ENCODE peak calls at places on chromosomes 1 and 21, in nine cellular contexts. P, J, K, F, Q, D, E, X and R are unnamed samples.

GRCh38 chr1:192807221-192807967 is 1.4 kb upstream of the RGS2 start:
- DNase-seq in P (no peak), J (no peak), K (no peak), F (peak; percentile 49), Q (peak; percentile 76), D (no peak), E (no peak), X (no peak), R (no peak)

GRCh38 chr1:248045209-248045608 is 1.4 kb upstream of the OR2L3 start:
- DNase-seq in P (no peak), J (no peak), K (no peak), F (no peak), Q (no peak), D (no peak), E (no peak), X (no peak), R (no peak)

GRCh38 chr21:22200378-22201092 is 1202.3 kb downstream of the NCAM2 start:
- DNase-seq in P (no peak), J (no peak), K (no peak), F (no peak), Q (peak; percentile 23), D (no peak), E (no peak), X (no peak), R (no peak)

GRCh38 chr1:169348356-169349036 is 19.1 kb downstream of the NME7 start:
- DNase-seq in P (peak; percentile 62), J (peak; percentile 21), K (no peak), F (no peak), Q (peak; percentile 62), D (peak; percentile 7), E (peak; percentile 42), X (no peak), R (no peak)

GRCh38 chr1:38090796-38091195 is 44.2 kb upstream of the POU3F1 start:
- DNase-seq in P (no peak), J (no peak), K (no peak), F (no peak), Q (no peak), D (no peak), E (no peak), X (no peak), R (no peak)

GRCh38 chr21:42706765-42707164 is 53.3 kb downstream of the PDE9A start:
- DNase-seq in P (no peak), J (peak; percentile 3), K (no peak), F (no peak), Q (no peak), D (no peak), E (no peak), X (no peak), R (no peak)

GRCh38 chr21:42303443-42303842 is 11.8 kb downstream of the TFF3 start:
- DNase-seq in P (no peak), J (no peak), K (no peak), F (no peak), Q (no peak), D (no peak), E (no peak), X (no peak), R (no peak)

GRCh38 chr1:8239306-8240023 is 78.4 kb upstream of the SLC45A1 start:
- DNase-seq in P (no peak), J (peak; percentile 61), K (no peak), F (no peak), Q (no peak), D (no peak), E (no peak), X (no peak), R (no peak)

GRCh38 chr1:9292361-9293240 is at the start of gene SPSB1:
- DNase-seq in P (peak; percentile 16), J (peak; percentile 80), K (peak; percentile 67), F (peak; percentile 50), Q (peak; percentile 48), D (peak; percentile 65), E (peak; percentile 71), X (peak; percentile 81), R (peak; percentile 37)

GRCh38 chr1:155092641-155093040 is 14.0 kb downstream of the EFNA3 start:
- DNase-seq in P (no peak), J (no peak), K (no peak), F (no peak), Q (no peak), D (no peak), E (no peak), X (no peak), R (no peak)

GRCh38 chr1:153985984-153986761 is at the start of gene RAB13:
- DNase-seq in P (peak; percentile 79), J (peak; percentile 89), K (peak; percentile 86), F (no peak), Q (peak; percentile 71), D (peak; percentile 91), E (peak; percentile 78), X (peak; percentile 93), R (peak; percentile 63)

GRCh38 chr1:218384576-218384975 is 39.4 kb downstream of the TGFB2 start:
- DNase-seq in P (peak; percentile 51), J (no peak), K (no peak), F (no peak), Q (no peak), D (peak; percentile 22), E (peak; percentile 35), X (no peak), R (peak; percentile 96)

GRCh38 chr1:16076003-16076870 is 2.8 kb upstream of the FAM131C start:
- DNase-seq in P (no peak), J (no peak), K (no peak), F (no peak), Q (peak; percentile 91), D (peak; percentile 96), E (peak; percentile 95), X (peak; percentile 66), R (no peak)

GRCh38 chr1:91018006-91018405 is 3.8 kb downstream of the ZNF644 start:
- DNase-seq in P (no peak), J (no peak), K (no peak), F (no peak), Q (no peak), D (peak; percentile 33), E (no peak), X (no peak), R (no peak)

GRCh38 chr1:9352364-9353140 is 59.9 kb downstream of the SPSB1 start:
- DNase-seq in P (no peak), J (no peak), K (no peak), F (no peak), Q (no peak), D (no peak), E (no peak), X (no peak), R (no peak)

GRCh38 chr1:231241751-231242150 is 739 bp downstream of the GNPAT start:
- DNase-seq in P (peak; percentile 50), J (peak; percentile 44), K (no peak), F (no peak), Q (peak; percentile 16), D (peak; percentile 24), E (no peak), X (no peak), R (no peak)

GRCh38 chr1:153805042-153805745 is 30.0 kb downstream of the SLC27A3 start:
- DNase-seq in P (peak; percentile 21), J (no peak), K (no peak), F (peak; percentile 58), Q (peak; percentile 83), D (peak; percentile 89), E (peak; percentile 91), X (no peak), R (no peak)

GRCh38 chr1:76583237-76583868 is 283.9 kb upstream of the ST6GALNAC5 start:
- DNase-seq in P (no peak), J (peak; percentile 22), K (no peak), F (no peak), Q (no peak), D (no peak), E (no peak), X (no peak), R (no peak)

GRCh38 chr1:108320851-108321250 is 77.0 kb upstream of the NBPF4 start:
- DNase-seq in P (no peak), J (no peak), K (no peak), F (no peak), Q (no peak), D (no peak), E (no peak), X (no peak), R (no peak)

GRCh38 chr1:147472489-147472888 is 68.8 kb upstream of the BCL9 start:
- DNase-seq in P (no peak), J (no peak), K (no peak), F (no peak), Q (no peak), D (no peak), E (no peak), X (no peak), R (no peak)

GRCh38 chr1:169113613-169114119 is 7.2 kb downstream of the ATP1B1 start:
- DNase-seq in P (no peak), J (peak; percentile 64), K (no peak), F (no peak), Q (peak; percentile 96), D (peak; percentile 83), E (peak; percentile 93), X (no peak), R (no peak)

GRCh38 chr1:200359610-200360163 is 50.1 kb downstream of the ZNF281 start:
- DNase-seq in P (no peak), J (no peak), K (no peak), F (no peak), Q (peak; percentile 77), D (no peak), E (peak; percentile 62), X (no peak), R (no peak)

GRCh38 chr1:22841142-22841541 is 130.5 kb downstream of the EPHB2 start:
- DNase-seq in P (no peak), J (no peak), K (no peak), F (no peak), Q (no peak), D (no peak), E (no peak), X (no peak), R (no peak)

GRCh38 chr1:231272880-231273279 is 31.9 kb downstream of the GNPAT start:
- DNase-seq in P (no peak), J (no peak), K (no peak), F (no peak), Q (peak; percentile 47), D (no peak), E (peak; percentile 4), X (no peak), R (no peak)

GRCh38 chr21:21813934-21814333 is 815.7 kb downstream of the NCAM2 start:
- DNase-seq in P (no peak), J (no peak), K (no peak), F (no peak), Q (no peak), D (no peak), E (no peak), X (no peak), R (no peak)